ENCODE peak calls at places on chromosomes 12 and 14, in seven cellular contexts. Z, R, B, G, P, J and E are unnamed samples.

GRCh38 chr14:70836946-70837345 is 27.6 kb upstream of the MAP3K9 start:
- DNase-seq in Z (no peak), R (no peak), B (no peak), G (no peak), P (no peak), J (no peak), E (no peak)

GRCh38 chr12:77118696-77119095 is 53.3 kb upstream of the E2F7 start:
- DNase-seq in Z (no peak), R (no peak), B (no peak), G (no peak), P (no peak), J (no peak), E (no peak)

GRCh38 chr12:25123126-25123525 is 71.8 kb downstream of the DNAI7 start:
- DNase-seq in Z (no peak), R (no peak), B (no peak), G (no peak), P (no peak), J (no peak), E (no peak)

GRCh38 chr12:78863482-78864427 is 819 bp upstream of the SYT1 start:
- DNase-seq in Z (peak), R (no peak), B (no peak), G (peak), P (no peak), J (no peak), E (peak)

GRCh38 chr12:109711596-109712461 is 1.8 kb upstream of the FAM222A start:
- DNase-seq in Z (no peak), R (peak), B (no peak), G (no peak), P (no peak), J (peak), E (no peak)

GRCh38 chr12:104220931-104221330 is 5.4 kb downstream of the TXNRD1 start:
- DNase-seq in Z (no peak), R (no peak), B (no peak), G (no peak), P (no peak), J (no peak), E (no peak)

GRCh38 chr12:79168687-79169086 is 304.1 kb downstream of the SYT1 start:
- DNase-seq in Z (no peak), R (no peak), B (no peak), G (no peak), P (no peak), J (no peak), E (no peak)

GRCh38 chr12:124792961-124793441 is 70.7 kb downstream of the SCARB1 start:
- DNase-seq in Z (no peak), R (no peak), B (no peak), G (no peak), P (no peak), J (no peak), E (no peak)

GRCh38 chr14:105861985-105862465 is 335.6 kb downstream of the TMEM121 start:
- DNase-seq in Z (no peak), R (no peak), B (no peak), G (no peak), P (peak), J (no peak), E (no peak)

GRCh38 chr12:11743748-11744147 is 94.3 kb downstream of the ETV6 start:
- DNase-seq in Z (no peak), R (no peak), B (no peak), G (no peak), P (no peak), J (no peak), E (no peak)

GRCh38 chr14:102908766-102909455 is 13.6 kb upstream of the AMN start:
- DNase-seq in Z (peak), R (no peak), B (no peak), G (no peak), P (no peak), J (no peak), E (no peak)

GRCh38 chr14:100203962-100204834 is 34.7 kb upstream of the YY1 start:
- DNase-seq in Z (no peak), R (no peak), B (no peak), G (no peak), P (no peak), J (peak), E (peak)

GRCh38 chr12:51183816-51184215 is 10.9 kb upstream of the TFCP2 start:
- DNase-seq in Z (peak), R (peak), B (no peak), G (no peak), P (no peak), J (no peak), E (no peak)
- TF ChIP-seq JUND in Z (no peak), R (no peak), B (no peak), G (no peak), P (no peak), J (no peak), E (no peak)

GRCh38 chr14:51573607-51574006 is 78.1 kb upstream of the FRMD6 start:
- DNase-seq in Z (no peak), R (no peak), B (no peak), G (no peak), P (no peak), J (no peak), E (no peak)

GRCh38 chr14:51574009-51574408 is 77.7 kb upstream of the FRMD6 start:
- DNase-seq in Z (no peak), R (no peak), B (no peak), G (no peak), P (no peak), J (no peak), E (no peak)

GRCh38 chr14:51576899-51577298 is 74.8 kb upstream of the FRMD6 start:
- DNase-seq in Z (no peak), R (no peak), B (no peak), G (no peak), P (no peak), J (no peak), E (no peak)

GRCh38 chr14:51575225-51576111 is 76.2 kb upstream of the FRMD6 start:
- DNase-seq in Z (no peak), R (no peak), B (no peak), G (no peak), P (no peak), J (peak), E (no peak)

DNA sequence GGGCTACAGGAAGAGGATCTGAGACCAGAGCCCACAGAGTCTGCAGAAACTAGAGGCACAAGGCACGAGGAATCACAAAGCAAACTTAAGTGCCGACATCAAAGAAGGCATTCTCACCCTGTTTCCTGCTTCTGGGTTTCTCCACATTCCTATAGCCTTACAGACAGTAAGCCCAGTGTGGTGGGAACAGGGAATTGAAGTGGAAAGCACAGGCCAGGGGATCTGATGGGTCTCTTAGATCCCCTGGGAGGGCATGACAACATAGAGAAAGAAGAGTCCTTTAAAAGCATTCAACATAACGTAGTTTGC is 75.6 kb upstream of the FRMD6 start:
- DNase-seq in Z (no peak), R (no peak), B (no peak), G (peak), P (no peak), J (peak), E (no peak)
- TF ChIP-seq JUND in Z (no peak), R (no peak), B (no peak), G (no peak), P (no peak), J (no peak), E (no peak)

DNA sequence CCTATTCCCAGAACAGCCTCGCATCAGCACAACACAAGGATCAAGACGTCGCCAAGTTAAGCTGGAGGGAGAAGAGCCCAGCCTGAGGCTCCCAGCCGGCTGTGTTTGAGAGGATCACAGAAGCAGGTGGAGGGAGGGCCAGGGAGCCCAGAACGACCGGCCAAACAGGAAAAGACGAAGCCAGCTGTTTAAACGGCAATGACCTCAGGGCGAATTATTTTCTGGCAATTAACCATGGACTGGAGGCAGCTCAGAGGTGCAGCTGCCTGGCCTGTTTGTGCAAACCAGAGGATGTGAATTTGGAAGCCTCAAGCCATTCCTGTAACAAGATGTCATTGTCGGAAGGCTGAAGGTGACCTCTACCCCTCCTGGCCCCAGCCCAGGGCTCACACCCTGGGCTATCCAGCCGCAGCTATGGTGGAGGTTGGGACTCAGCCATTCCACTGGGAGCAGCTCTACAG is 175.8 kb upstream of the PRMT8 start:
- DNase-seq in Z (peak), R (no peak), B (no peak), G (no peak), P (no peak), J (no peak), E (peak)
- TF ChIP-seq JUND in Z (no peak), R (no peak), B (no peak), G (no peak), P (no peak), J (no peak), E (no peak)

DNA sequence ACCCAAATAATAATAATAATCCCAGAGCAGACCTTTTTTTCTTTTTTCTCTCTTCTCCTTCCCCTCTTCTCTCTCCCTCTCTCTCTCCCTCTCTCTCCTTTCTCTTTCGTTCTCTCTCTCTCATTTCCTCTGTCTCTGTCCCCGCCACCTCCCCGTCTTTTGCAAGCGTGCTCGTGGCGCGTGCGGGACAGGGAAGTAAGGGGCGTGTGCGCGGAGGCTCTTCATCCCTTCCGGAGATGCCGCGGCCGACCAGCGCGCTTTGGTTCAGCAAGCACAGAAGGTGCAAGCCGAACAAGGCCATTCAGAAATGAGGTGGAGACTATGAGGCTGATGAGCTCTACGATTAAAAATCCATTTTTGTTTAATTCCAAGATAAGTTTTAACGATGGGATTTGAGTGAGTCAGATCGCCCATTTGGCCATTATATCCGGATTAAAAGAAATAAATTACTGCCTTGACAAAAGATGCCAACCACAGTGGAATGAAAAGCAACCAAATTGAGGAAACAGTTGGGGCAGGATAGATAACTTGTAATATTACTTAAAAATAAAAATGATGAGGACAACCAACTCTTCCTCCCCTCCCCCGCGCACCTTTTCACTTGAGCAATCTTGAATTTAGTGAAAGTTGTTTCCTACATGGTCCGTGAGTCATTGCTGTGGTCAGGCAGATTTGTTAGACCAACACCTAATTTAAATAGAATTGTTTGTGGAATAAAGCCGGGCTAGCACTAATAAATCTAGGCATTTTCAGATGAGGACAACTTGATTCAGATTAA is 1.2 kb upstream of the AMIGO2 start:
- DNase-seq in Z (no peak), R (peak), B (no peak), G (no peak), P (no peak), J (no peak), E (peak)
- TF ChIP-seq JUND in Z (no peak), R (peak), B (no peak), G (no peak), P (no peak), J (no peak), E (no peak)

GRCh38 chr12:6166808-6167207 is 33.4 kb upstream of the CD9 start:
- DNase-seq in Z (no peak), R (no peak), B (no peak), G (no peak), P (no peak), J (no peak), E (no peak)

GRCh38 chr12:6169107-6169440 is 31.1 kb upstream of the CD9 start:
- DNase-seq in Z (no peak), R (no peak), B (no peak), G (no peak), P (no peak), J (no peak), E (no peak)

GRCh38 chr12:6167327-6168280 is 32.6 kb upstream of the CD9 start:
- DNase-seq in Z (no peak), R (peak), B (peak), G (no peak), P (peak), J (peak), E (no peak)

GRCh38 chr12:6163554-6164060 is 36.6 kb upstream of the CD9 start:
- DNase-seq in Z (no peak), R (no peak), B (no peak), G (no peak), P (no peak), J (no peak), E (no peak)

DNA sequence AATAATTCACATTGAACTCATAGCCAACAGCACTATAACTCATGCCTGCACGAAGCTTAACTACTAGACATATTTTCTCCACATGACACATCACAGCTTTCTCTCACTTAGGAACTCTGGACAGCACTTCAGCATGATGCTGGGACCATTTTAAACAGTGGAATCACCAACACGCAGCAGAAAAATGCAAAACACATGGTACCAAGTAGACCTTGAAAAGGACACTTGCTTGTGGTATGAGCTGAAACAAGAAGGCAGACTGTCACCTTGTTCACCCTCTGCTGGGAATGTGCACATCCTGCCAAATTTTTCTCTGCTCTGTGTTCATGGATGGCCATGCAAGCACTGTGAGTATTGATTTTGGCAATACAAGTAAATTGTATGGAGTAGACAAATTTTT is 34.8 kb upstream of the CD9 start:
- DNase-seq in Z (no peak), R (no peak), B (no peak), G (no peak), P (no peak), J (no peak), E (no peak)
- TF ChIP-seq JUND in Z (no peak), R (no peak), B (no peak), G (no peak), P (no peak), J (no peak), E (no peak)

DNA sequence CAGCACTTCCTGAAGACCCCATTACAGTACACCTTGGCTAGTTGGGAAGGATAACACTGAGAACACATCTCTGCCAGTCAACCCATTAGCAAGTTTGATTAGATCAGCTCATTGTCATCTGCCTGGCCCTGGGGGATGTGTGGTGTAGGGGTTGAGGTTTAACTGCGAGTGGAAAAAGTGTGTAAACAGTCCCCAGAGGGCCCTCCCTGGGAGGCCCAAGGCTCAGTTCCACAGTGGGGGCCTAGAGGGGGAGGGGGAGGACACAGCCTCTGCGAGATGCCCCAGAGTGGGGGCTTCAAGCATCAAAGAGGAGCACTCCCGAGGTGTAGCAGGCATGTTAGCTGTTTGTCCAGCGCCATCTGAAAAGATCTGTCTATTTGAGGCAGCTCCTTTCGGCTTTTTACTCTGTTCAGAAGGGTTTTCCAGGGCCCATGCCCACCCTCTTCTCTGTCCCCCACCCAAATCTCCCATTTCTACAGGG is 344 bp downstream of the LPAR5 start:
- DNase-seq in Z (peak), R (no peak), B (no peak), G (no peak), P (no peak), J (no peak), E (no peak)
- TF ChIP-seq JUND in Z (no peak), R (peak), B (no peak), G (no peak), P (peak), J (no peak), E (no peak)

DNA sequence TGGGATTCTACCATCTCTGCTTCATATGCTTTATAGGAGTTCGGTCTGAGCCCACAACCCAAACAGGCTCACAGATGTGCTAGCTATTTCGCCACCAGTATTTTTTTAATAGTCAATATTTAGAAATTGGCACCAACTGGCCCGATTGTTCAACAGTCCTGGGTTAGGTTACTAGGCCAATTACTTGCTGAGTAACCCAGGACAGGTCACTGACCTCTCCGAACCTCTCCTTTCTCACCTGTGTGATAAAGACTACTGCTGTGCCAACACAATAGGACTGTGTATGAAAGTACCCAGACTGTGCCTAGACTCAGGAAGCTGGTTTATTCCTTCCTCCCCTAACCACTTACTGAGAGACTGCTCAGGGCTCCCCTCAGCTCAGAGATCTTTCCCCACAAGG is 8.3 kb downstream of the BDKRB2 start:
- DNase-seq in Z (no peak), R (no peak), B (no peak), G (no peak), P (no peak), J (no peak), E (no peak)
- TF ChIP-seq JUND in Z (no peak), R (no peak), B (no peak), G (no peak), P (no peak), J (no peak), E (no peak)